ENCODE peak calls at places on chromosome 10, in eight cellular contexts. One of them, this sample, is unnamed.

GRCh38 chr10:576130-576465 is 113.4 kb downstream of the DIP2C start:
- DNase-seq in stimulated activated CD8-positive, alpha-beta memory T cell treated with anti-CD3 and anti-CD28 coated beads, Interleukin-4, amount 100 ng/mL, for 1 hour: no peak
- DNase-seq in stimulated activated CD4-positive, alpha-beta T cell treated with anti-CD3 and anti-CD28 coated beads, Interleukin-12 subunit alpha, Interleukin-12 subunit beta, amount 100 ng/mL, for 4 hours: no peak
- DNase-seq in EH: no peak
- DNase-seq in ELF-1: no peak
- DNase-seq in AG09309: no peak
- DNase-seq in endodermal cell: no peak
- DNase-seq in effector memory CD8-positive, alpha-beta T cell: no peak
- DNase-seq in this sample: peak

GRCh38 chr10:110403593-110403992 is 94.1 kb upstream of the DUSP5 start:
- DNase-seq in stimulated activated CD4-positive, alpha-beta T cell treated with anti-CD3 and anti-CD28 coated beads, Interleukin-12 subunit alpha, Interleukin-12 subunit beta, amount 100 ng/mL, for 4 hours: no peak
- DNase-seq in EH: no peak
- DNase-seq in effector memory CD8-positive, alpha-beta T cell: no peak
- DNase-seq in endodermal cell: no peak
- DNase-seq in ELF-1: no peak
- DNase-seq in AG09309: no peak
- DNase-seq in stimulated activated CD8-positive, alpha-beta memory T cell treated with anti-CD3 and anti-CD28 coated beads, Interleukin-4, amount 100 ng/mL, for 1 hour: no peak
- DNase-seq in this sample: no peak

GRCh38 chr10:132610071-132610701 is 72.6 kb downstream of the INPP5A start:
- DNase-seq in ELF-1: no peak
- DNase-seq in stimulated activated CD4-positive, alpha-beta T cell treated with anti-CD3 and anti-CD28 coated beads, Interleukin-12 subunit alpha, Interleukin-12 subunit beta, amount 100 ng/mL, for 4 hours: no peak
- DNase-seq in endodermal cell: peak
- DNase-seq in AG09309: no peak
- DNase-seq in stimulated activated CD8-positive, alpha-beta memory T cell treated with anti-CD3 and anti-CD28 coated beads, Interleukin-4, amount 100 ng/mL, for 1 hour: no peak
- DNase-seq in effector memory CD8-positive, alpha-beta T cell: no peak
- DNase-seq in EH: no peak
- DNase-seq in this sample: no peak

GRCh38 chr10:72927485-72927884 is 27.1 kb downstream of the PLA2G12B start:
- DNase-seq in stimulated activated CD8-positive, alpha-beta memory T cell treated with anti-CD3 and anti-CD28 coated beads, Interleukin-4, amount 100 ng/mL, for 1 hour: no peak
- DNase-seq in ELF-1: no peak
- DNase-seq in AG09309: no peak
- DNase-seq in endodermal cell: no peak
- DNase-seq in stimulated activated CD4-positive, alpha-beta T cell treated with anti-CD3 and anti-CD28 coated beads, Interleukin-12 subunit alpha, Interleukin-12 subunit beta, amount 100 ng/mL, for 4 hours: no peak
- DNase-seq in effector memory CD8-positive, alpha-beta T cell: no peak
- DNase-seq in EH: no peak
- DNase-seq in this sample: no peak

GRCh38 chr10:79415736-79416577 is 29.5 kb downstream of the ZCCHC24 start:
- DNase-seq in endodermal cell: no peak
- DNase-seq in EH: no peak
- DNase-seq in stimulated activated CD4-positive, alpha-beta T cell treated with anti-CD3 and anti-CD28 coated beads, Interleukin-12 subunit alpha, Interleukin-12 subunit beta, amount 100 ng/mL, for 4 hours: no peak
- DNase-seq in ELF-1: no peak
- DNase-seq in effector memory CD8-positive, alpha-beta T cell: no peak
- DNase-seq in AG09309: no peak
- DNase-seq in stimulated activated CD8-positive, alpha-beta memory T cell treated with anti-CD3 and anti-CD28 coated beads, Interleukin-4, amount 100 ng/mL, for 1 hour: no peak
- DNase-seq in this sample: no peak

GRCh38 chr10:127997937-127998336 is 91.0 kb downstream of the PTPRE start:
- DNase-seq in effector memory CD8-positive, alpha-beta T cell: no peak
- DNase-seq in stimulated activated CD8-positive, alpha-beta memory T cell treated with anti-CD3 and anti-CD28 coated beads, Interleukin-4, amount 100 ng/mL, for 1 hour: no peak
- DNase-seq in ELF-1: no peak
- DNase-seq in endodermal cell: no peak
- DNase-seq in stimulated activated CD4-positive, alpha-beta T cell treated with anti-CD3 and anti-CD28 coated beads, Interleukin-12 subunit alpha, Interleukin-12 subunit beta, amount 100 ng/mL, for 4 hours: no peak
- DNase-seq in EH: no peak
- DNase-seq in AG09309: no peak
- DNase-seq in this sample: no peak

GRCh38 chr10:74255800-74256422 is 104.9 kb downstream of the ADK start:
- DNase-seq in ELF-1: no peak
- DNase-seq in stimulated activated CD8-positive, alpha-beta memory T cell treated with anti-CD3 and anti-CD28 coated beads, Interleukin-4, amount 100 ng/mL, for 1 hour: no peak
- DNase-seq in EH: peak
- DNase-seq in AG09309: no peak
- DNase-seq in effector memory CD8-positive, alpha-beta T cell: no peak
- DNase-seq in stimulated activated CD4-positive, alpha-beta T cell treated with anti-CD3 and anti-CD28 coated beads, Interleukin-12 subunit alpha, Interleukin-12 subunit beta, amount 100 ng/mL, for 4 hours: no peak
- DNase-seq in endodermal cell: no peak
- DNase-seq in this sample: no peak

GRCh38 chr10:103708627-103709288 is 146.6 kb downstream of the SH3PXD2A start:
- DNase-seq in effector memory CD8-positive, alpha-beta T cell: no peak
- DNase-seq in EH: no peak
- DNase-seq in stimulated activated CD8-positive, alpha-beta memory T cell treated with anti-CD3 and anti-CD28 coated beads, Interleukin-4, amount 100 ng/mL, for 1 hour: no peak
- DNase-seq in AG09309: no peak
- DNase-seq in ELF-1: no peak
- DNase-seq in endodermal cell: no peak
- DNase-seq in stimulated activated CD4-positive, alpha-beta T cell treated with anti-CD3 and anti-CD28 coated beads, Interleukin-12 subunit alpha, Interleukin-12 subunit beta, amount 100 ng/mL, for 4 hours: no peak
- DNase-seq in this sample: no peak

GRCh38 chr10:43322769-43323168 is 48.7 kb upstream of the FXYD4 start:
- DNase-seq in stimulated activated CD8-positive, alpha-beta memory T cell treated with anti-CD3 and anti-CD28 coated beads, Interleukin-4, amount 100 ng/mL, for 1 hour: peak
- DNase-seq in endodermal cell: peak
- DNase-seq in EH: peak
- DNase-seq in stimulated activated CD4-positive, alpha-beta T cell treated with anti-CD3 and anti-CD28 coated beads, Interleukin-12 subunit alpha, Interleukin-12 subunit beta, amount 100 ng/mL, for 4 hours: peak
- DNase-seq in AG09309: no peak
- DNase-seq in effector memory CD8-positive, alpha-beta T cell: peak
- DNase-seq in ELF-1: peak
- DNase-seq in this sample: peak

GRCh38 chr10:17225823-17226222 is 2.2 kb upstream of the VIM start:
- DNase-seq in ELF-1: no peak
- DNase-seq in stimulated activated CD4-positive, alpha-beta T cell treated with anti-CD3 and anti-CD28 coated beads, Interleukin-12 subunit alpha, Interleukin-12 subunit beta, amount 100 ng/mL, for 4 hours: no peak
- DNase-seq in stimulated activated CD8-positive, alpha-beta memory T cell treated with anti-CD3 and anti-CD28 coated beads, Interleukin-4, amount 100 ng/mL, for 1 hour: no peak
- DNase-seq in EH: no peak
- DNase-seq in effector memory CD8-positive, alpha-beta T cell: no peak
- DNase-seq in endodermal cell: no peak
- DNase-seq in AG09309: no peak
- DNase-seq in this sample: no peak